ENCODE peak calls at places on chromosomes 12 and 14, in eight cellular contexts. N is HepG2; Q is CD4-positive, alpha-beta memory T cell; K is cardiac muscle cell; W is mammary epithelial cell; U is SK-N-SH; B is HCT116; T is heart left ventricle. E is an unnamed sample. For H3K4me1, the result is how much of the 10 kb centered on the place peaks cover.

GRCh38 chr12:107522692-107523477 is 162.7 kb upstream of the PWP1 start:
- DNase-seq in U (no peak), Q (no peak), T (no peak), K (no peak), W (no peak), B (no peak), N (peak), E (no peak)

GRCh38 chr14:70663707-70664179 is 22.0 kb downstream of the TTC9 start:
- DNase-seq in K (peak), U (no peak), N (no peak), T (no peak), B (no peak), W (no peak), Q (no peak), E (no peak)

GRCh38 chr12:5742264-5742663 is 202.8 kb downstream of the ANO2 start:
- DNase-seq in U (no peak), T (no peak), K (no peak), B (no peak), Q (no peak), N (no peak), W (no peak), E (no peak)

GRCh38 chr12:67698711-67699603 is 50.4 kb downstream of the DYRK2 start:
- DNase-seq in U (no peak), B (no peak), N (no peak), Q (peak), T (no peak), W (peak), K (peak), E (peak)

GRCh38 chr12:106380954-106381353 is 23.4 kb downstream of the POLR3B start:
- DNase-seq in B (no peak), T (no peak), U (no peak), Q (no peak), W (no peak), N (no peak), K (no peak), E (no peak)

GRCh38 chr12:31558521-31558920 is 32.4 kb downstream of the DENND5B start:
- DNase-seq in Q (no peak), N (no peak), T (no peak), K (no peak), U (no peak), W (peak), B (no peak), E (no peak)

GRCh38 chr12:30896461-30896860 is 30.1 kb upstream of the TSPAN11 start:
- DNase-seq in Q (no peak), W (no peak), N (no peak), T (no peak), B (no peak), U (no peak), K (peak), E (no peak)

GRCh38 chr12:132125736-132126135 is 18.4 kb downstream of the DDX51 start:
- DNase-seq in W (no peak), Q (no peak), K (no peak), U (no peak), B (no peak), T (no peak), N (no peak), E (no peak)

GRCh38 chr14:59564356-59564755 is 12.3 kb downstream of the CCDC175 start:
- DNase-seq in T (no peak), K (no peak), B (no peak), W (no peak), N (no peak), U (no peak), Q (no peak), E (no peak)

GRCh38 chr12:88035907-88036289 is 6.7 kb upstream of the C12orf50 start:
- DNase-seq in Q (no peak), K (no peak), U (no peak), T (no peak), B (no peak), W (peak), N (no peak), E (no peak)

GRCh38 chr14:51318777-51319176 is 78.7 kb downstream of the TMX1 start:
- DNase-seq in W (no peak), N (no peak), Q (no peak), K (no peak), T (no peak), U (no peak), B (no peak), E (no peak)

GRCh38 chr12:11986165-11986564 is 84.6 kb upstream of the BCL2L14 start:
- DNase-seq in K (no peak), U (no peak), N (no peak), Q (no peak), W (no peak), T (no peak), B (no peak), E (no peak)

GRCh38 chr12:59839514-59839913 is 243.7 kb downstream of the SLC16A7 start:
- DNase-seq in K (peak), W (no peak), Q (no peak), B (no peak), N (no peak), T (no peak), U (no peak), E (no peak)

GRCh38 chr12:64099430-64099829 is 122.7 kb downstream of the KICS2 start:
- DNase-seq in K (peak), B (peak), N (no peak), U (no peak), W (peak), Q (no peak), T (peak), E (no peak)

GRCh38 chr12:62731378-62731710 is 203.6 kb downstream of the PPM1H start:
- DNase-seq in K (no peak), B (no peak), W (no peak), T (no peak), N (no peak), Q (no peak), U (no peak), E (no peak)

GRCh38 chr12:12365931-12366431 is 9.1 kb downstream of the BORCS5 start:
- DNase-seq in T (no peak), Q (no peak), U (peak), N (no peak), B (no peak), W (no peak), K (peak), E (no peak)

GRCh38 chr12:30931222-30931621 is 4.7 kb downstream of the TSPAN11 start:
- DNase-seq in W (no peak), B (no peak), Q (no peak), T (no peak), N (no peak), U (no peak), K (no peak), E (no peak)

GRCh38 chr14:43896044-43896443 is 611.0 kb downstream of the FSCB start:
- DNase-seq in W (no peak), U (no peak), T (no peak), N (peak), Q (no peak), K (no peak), B (no peak), E (no peak)

GRCh38 chr12:52980773-52981423 is 25.4 kb upstream of the EIF4B start:
- DNase-seq in K (peak), N (peak), W (peak), U (peak), Q (peak), B (peak), T (peak), E (peak)

GRCh38 chr14:81561084-81561775 is 27.6 kb upstream of the SEL1L start:
- DNase-seq in B (no peak), U (no peak), N (no peak), T (no peak), W (peak), K (no peak), Q (no peak), E (no peak)

GRCh38 chr14:80427101-80427500 is 215.8 kb upstream of the DIO2 start:
- DNase-seq in B (no peak), W (no peak), Q (no peak), K (peak), U (no peak), T (no peak), N (no peak), E (no peak)

GRCh38 chr14:65623759-65624158 is 211.2 kb downstream of the FUT8 start:
- DNase-seq in Q (no peak), U (no peak), W (no peak), N (no peak), T (no peak), B (no peak), K (no peak), E (no peak)

GRCh38 chr12:14257303-14257733 is 108.2 kb upstream of the ATF7IP start:
- DNase-seq in U (no peak), K (no peak), B (no peak), W (no peak), Q (no peak), N (no peak), T (no peak), E (no peak)
- H3K4me1 ChIP-seq in U (under half), K (under half), B (half or more), W (under half), Q (under half), N (under half), T (under half), E (under half)

GRCh38 chr12:89880695-89881350 is 172.2 kb upstream of the ATP2B1 start:
- DNase-seq in Q (peak), U (no peak), T (no peak), K (no peak), W (no peak), B (no peak), N (no peak), E (peak)
- H3K4me1 ChIP-seq in Q (half or more), U (under half), T (under half), K (under half), W (under half), B (under half), N (under half), E (under half)

GRCh38 chr12:120346681-120347080 is 19.1 kb upstream of the PLA2G1B start:
- DNase-seq in W (no peak), B (no peak), K (no peak), N (no peak), Q (no peak), U (no peak), T (no peak), E (no peak)

GRCh38 chr12:120343692-120344091 is 16.1 kb upstream of the PLA2G1B start:
- DNase-seq in U (no peak), N (no peak), B (no peak), W (no peak), K (no peak), Q (no peak), T (no peak), E (no peak)

GRCh38 chr12:120350576-120351350 is 18.2 kb downstream of the MSI1 start:
- DNase-seq in N (no peak), U (no peak), W (no peak), Q (no peak), T (no peak), K (no peak), B (no peak), E (no peak)

GRCh38 chr12:120346031-120346430 is 18.5 kb upstream of the PLA2G1B start:
- DNase-seq in K (no peak), U (no peak), N (no peak), B (no peak), T (no peak), W (no peak), Q (no peak), E (no peak)

GRCh38 chr12:120347766-120348165 is 20.2 kb upstream of the PLA2G1B start:
- DNase-seq in K (no peak), N (no peak), Q (no peak), W (no peak), U (no peak), B (no peak), T (no peak), E (no peak)
- H3K4me1 ChIP-seq in K (under half), N (under half), Q (under half), W (under half), U (under half), B (under half), T (under half), E (under half)

DNA sequence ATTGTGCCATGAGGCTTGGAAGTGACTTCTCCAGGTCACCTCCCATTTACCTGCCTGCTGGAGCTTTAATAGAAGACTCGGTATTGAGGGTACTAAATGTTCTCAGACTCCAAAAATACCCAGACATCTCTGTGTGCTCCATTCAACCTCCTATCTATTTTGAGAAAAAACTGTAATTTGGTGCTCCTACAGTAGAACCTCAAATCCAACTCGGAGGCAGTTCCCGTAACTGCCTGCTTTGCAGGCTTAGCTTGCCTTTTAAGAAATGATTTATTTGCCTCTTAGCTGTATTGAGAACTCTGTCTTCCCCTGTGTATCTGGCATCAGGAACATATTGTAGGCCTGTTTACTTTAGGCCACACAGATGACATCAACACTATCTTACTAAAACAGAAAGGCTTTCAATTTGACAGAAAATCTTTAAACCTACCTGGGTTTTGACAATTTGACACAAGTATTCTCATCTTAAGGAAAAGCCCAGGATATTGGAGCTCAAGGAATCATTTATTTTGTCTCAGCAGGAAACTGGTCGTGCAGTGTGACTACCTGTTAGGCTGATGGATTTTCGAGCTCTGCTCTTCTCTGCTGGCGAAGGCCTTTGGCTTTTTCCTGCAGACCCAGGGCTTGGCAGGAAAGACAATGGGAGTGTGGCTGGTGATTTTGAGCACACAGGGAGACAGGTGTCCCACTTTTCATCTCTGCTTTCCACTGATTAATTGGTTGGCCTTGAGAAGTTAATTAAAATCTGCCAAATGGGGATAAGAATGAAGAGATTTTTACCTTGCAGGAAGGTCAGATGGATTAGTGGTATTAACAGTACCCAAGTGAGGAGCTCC is 314.8 kb downstream of the SNAPC1 start:
- DNase-seq in Q (no peak), W (no peak), B (no peak), N (no peak), K (no peak), T (no peak), U (no peak), E (no peak)
- H3K4me1 ChIP-seq in Q (under half), W (under half), B (under half), N (under half), K (under half), T (under half), U (under half), E (under half)

DNA sequence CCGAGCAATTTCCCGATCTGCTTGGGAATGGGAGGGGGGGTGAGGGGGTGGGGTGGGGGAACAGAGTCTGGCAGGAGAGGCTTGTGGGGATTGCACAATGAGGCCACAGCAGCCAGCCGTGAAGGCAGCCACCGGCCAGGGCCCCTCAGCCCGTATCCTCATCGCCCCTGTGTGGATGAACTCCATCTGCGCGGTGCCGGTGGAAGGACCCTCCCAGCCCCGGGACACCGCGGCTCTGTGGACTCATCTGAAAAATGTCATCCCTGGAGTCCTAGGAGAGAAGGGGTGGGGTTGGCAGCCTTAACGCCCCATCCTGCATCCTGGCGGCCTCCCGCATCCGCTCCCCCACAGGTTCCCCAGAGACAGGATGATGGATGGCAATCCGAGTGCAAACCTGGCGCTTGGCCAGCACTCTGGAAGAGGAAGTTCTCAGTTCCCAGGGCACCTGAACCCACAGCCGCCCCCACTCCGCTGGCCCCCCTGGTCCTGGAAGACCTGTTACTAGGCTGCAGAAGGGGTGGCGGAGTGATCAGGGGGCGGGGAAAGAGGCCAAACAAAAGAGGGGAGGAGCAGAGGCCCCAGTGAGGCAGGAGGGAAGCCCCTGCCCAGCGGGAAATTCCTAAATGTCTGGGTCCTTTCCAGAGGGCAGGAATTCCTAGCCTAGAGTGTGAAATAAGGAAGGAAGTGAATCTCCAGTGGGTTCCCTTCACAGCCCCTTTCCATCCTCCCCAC is 1.2 kb upstream of the TNFAIP2 start:
- DNase-seq in Q (no peak), K (peak), U (peak), N (peak), B (no peak), T (peak), W (no peak), E (no peak)
- H3K4me1 ChIP-seq in Q (under half), K (under half), U (under half), N (under half), B (under half), T (half or more), W (under half), E (under half)

DNA sequence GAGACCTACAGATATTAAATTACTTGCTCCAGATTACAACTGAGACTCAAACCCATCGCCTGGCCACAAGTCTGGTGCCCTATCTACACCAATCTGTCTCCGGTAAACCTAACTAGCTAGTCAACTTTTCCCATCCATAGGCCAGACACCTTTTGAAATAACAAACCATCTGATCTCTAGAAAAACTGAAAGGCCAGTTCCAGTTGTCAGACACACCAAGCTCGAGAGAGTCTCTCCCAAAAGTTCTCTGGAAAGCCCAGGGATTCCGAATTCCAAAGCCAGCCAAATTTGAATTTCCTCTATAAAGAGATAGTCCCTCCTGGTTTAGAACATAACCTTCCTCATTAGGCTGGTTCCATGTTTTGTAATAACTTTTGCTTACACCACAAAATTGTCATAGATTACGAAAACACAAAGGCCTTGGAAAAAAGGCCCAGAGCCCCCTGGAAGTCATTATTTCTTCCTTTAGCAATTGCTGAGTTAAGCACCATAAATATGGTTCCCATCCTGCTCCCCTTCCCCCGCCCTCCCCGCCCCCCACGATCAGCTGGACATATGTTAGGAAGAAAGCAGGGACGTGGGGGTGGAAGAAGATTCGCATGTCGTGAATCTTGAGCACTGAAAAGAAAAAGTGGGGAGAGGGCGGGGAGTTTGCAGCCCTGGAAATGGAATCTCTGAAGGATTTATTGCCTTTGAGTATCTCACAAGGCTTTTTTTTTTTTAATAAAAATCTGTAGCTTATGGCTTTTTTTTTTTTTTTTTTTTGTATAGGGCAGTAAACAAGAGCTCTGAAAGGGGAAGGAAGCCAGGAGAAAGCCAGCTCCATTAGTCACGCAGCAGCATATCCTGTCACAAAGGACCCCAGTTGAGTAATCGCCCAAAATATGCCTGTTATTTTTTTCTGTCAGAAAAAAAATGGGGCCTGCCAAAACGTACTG is 110.4 kb downstream of the ZFP36L1 start:
- DNase-seq in N (peak), T (peak), Q (peak), K (peak), U (no peak), W (peak), B (no peak), E (no peak)
- H3K4me1 ChIP-seq in N (half or more), T (under half), Q (half or more), K (under half), U (under half), W (half or more), B (half or more), E (half or more)